ENCODE peak calls at places on chromosomes 16 and 17, in five cellular contexts. One of them, this sample, is unnamed.

GRCh38 chr16:11682655-11683096 is 14.4 kb downstream of the SNN start:
- DNase-seq in lung: no peak
- DNase-seq in AG04450: peak; percentile 83
- DNase-seq in NT2/D1: no peak
- DNase-seq in suprapubic skin: no peak
- DNase-seq in this sample: no peak

GRCh38 chr16:46620265-46621005 is 744 bp downstream of the SHCBP1 start:
- DNase-seq in lung: no peak
- DNase-seq in AG04450: no peak
- DNase-seq in NT2/D1: peak; percentile 9
- DNase-seq in suprapubic skin: no peak
- DNase-seq in this sample: no peak

GRCh38 chr16:68353366-68353765 is 42.5 kb downstream of the PRMT7 start:
- DNase-seq in lung: no peak
- DNase-seq in AG04450: no peak
- DNase-seq in NT2/D1: no peak
- DNase-seq in suprapubic skin: no peak
- DNase-seq in this sample: no peak

GRCh38 chr16:14302399-14303181 is 231.5 kb downstream of the MRTFB start:
- DNase-seq in lung: no peak
- DNase-seq in AG04450: no peak
- DNase-seq in NT2/D1: no peak
- DNase-seq in suprapubic skin: no peak
- DNase-seq in this sample: peak; percentile 91

GRCh38 chr17:31508310-31509094 is 117.0 kb downstream of the RAB11FIP4 start:
- DNase-seq in lung: no peak
- DNase-seq in AG04450: no peak
- DNase-seq in NT2/D1: no peak
- DNase-seq in suprapubic skin: no peak
- DNase-seq in this sample: peak; percentile 58

GRCh38 chr17:7496470-7497227 is 12.5 kb downstream of the POLR2A start:
- DNase-seq in lung: no peak
- DNase-seq in AG04450: no peak
- DNase-seq in NT2/D1: no peak
- DNase-seq in suprapubic skin: no peak
- DNase-seq in this sample: no peak

GRCh38 chr17:36131436-36131835 is 27.8 kb downstream of the CCL4 start:
- DNase-seq in lung: no peak
- DNase-seq in AG04450: no peak
- DNase-seq in NT2/D1: no peak
- DNase-seq in suprapubic skin: no peak
- DNase-seq in this sample: no peak

GRCh38 chr17:68383443-68384321 is 73.6 kb downstream of the WIPI1 start:
- DNase-seq in lung: no peak
- DNase-seq in AG04450: peak; percentile 69
- DNase-seq in NT2/D1: no peak
- DNase-seq in suprapubic skin: peak; percentile 58
- DNase-seq in this sample: no peak

GRCh38 chr16:30054959-30055553 is 10.5 kb upstream of the ALDOA start:
- DNase-seq in lung: no peak
- DNase-seq in AG04450: no peak
- DNase-seq in NT2/D1: no peak
- DNase-seq in suprapubic skin: no peak
- DNase-seq in this sample: peak; percentile 90

GRCh38 chr16:21950782-21951521 is 2.2 kb upstream of the UQCRC2 start:
- DNase-seq in lung: no peak
- DNase-seq in AG04450: no peak
- DNase-seq in NT2/D1: no peak
- DNase-seq in suprapubic skin: no peak
- DNase-seq in this sample: no peak

GRCh38 chr17:7841309-7841621 is 7.2 kb downstream of the KDM6B start:
- DNase-seq in lung: no peak
- DNase-seq in AG04450: no peak
- DNase-seq in NT2/D1: no peak
- DNase-seq in suprapubic skin: no peak
- DNase-seq in this sample: peak; percentile 37

GRCh38 chr17:70668276-70668937 is 499.1 kb downstream of the KCNJ2 start:
- DNase-seq in lung: no peak
- DNase-seq in AG04450: no peak
- DNase-seq in NT2/D1: no peak
- DNase-seq in suprapubic skin: no peak
- DNase-seq in this sample: no peak

GRCh38 chr16:87186440-87186839 is 130.8 kb downstream of the C16orf95 start:
- DNase-seq in lung: no peak
- DNase-seq in AG04450: no peak
- DNase-seq in NT2/D1: no peak
- DNase-seq in suprapubic skin: no peak
- DNase-seq in this sample: peak; percentile 82

GRCh38 chr17:7750321-7750821 is 32.8 kb downstream of the DNAH2 start:
- DNase-seq in lung: no peak
- DNase-seq in AG04450: peak; percentile 55
- DNase-seq in NT2/D1: no peak
- DNase-seq in suprapubic skin: no peak
- DNase-seq in this sample: no peak

GRCh38 chr17:82241926-82242697 is 13.3 kb downstream of the SLC16A3 start:
- DNase-seq in lung: no peak
- DNase-seq in AG04450: no peak
- DNase-seq in NT2/D1: no peak
- DNase-seq in suprapubic skin: no peak
- DNase-seq in this sample: peak; percentile 56

GRCh38 chr16:50644730-50645129 is 36.4 kb downstream of the SNX20 start:
- DNase-seq in lung: no peak
- DNase-seq in AG04450: no peak
- DNase-seq in NT2/D1: no peak
- DNase-seq in suprapubic skin: no peak
- DNase-seq in this sample: peak; percentile 79

GRCh38 chr17:41340934-41341861 is 9.4 kb downstream of the KRT33A start:
- DNase-seq in lung: no peak
- DNase-seq in AG04450: no peak
- DNase-seq in NT2/D1: no peak
- DNase-seq in suprapubic skin: no peak
- DNase-seq in this sample: no peak

GRCh38 chr16:228917-229730 is at the start of gene LUC7L:
- DNase-seq in lung: peak; percentile 86
- DNase-seq in AG04450: peak; percentile 45
- DNase-seq in NT2/D1: peak; percentile 83
- DNase-seq in suprapubic skin: peak; percentile 93
- DNase-seq in this sample: peak; percentile 99

GRCh38 chr17:82960419-82961271 is 118.8 kb upstream of the METRNL start:
- DNase-seq in lung: no peak
- DNase-seq in AG04450: no peak
- DNase-seq in NT2/D1: no peak
- DNase-seq in suprapubic skin: peak; percentile 79
- DNase-seq in this sample: no peak

GRCh38 chr17:58343131-58343530 is 8.9 kb downstream of the SUPT4H1 start:
- DNase-seq in lung: no peak
- DNase-seq in AG04450: no peak
- DNase-seq in NT2/D1: no peak
- DNase-seq in suprapubic skin: no peak
- DNase-seq in this sample: no peak

GRCh38 chr16:82634955-82635610 is 8.3 kb downstream of the CDH13 start:
- DNase-seq in lung: no peak
- DNase-seq in AG04450: no peak
- DNase-seq in NT2/D1: no peak
- DNase-seq in suprapubic skin: no peak
- DNase-seq in this sample: no peak

GRCh38 chr17:65910836-65911235 is 281.1 kb downstream of the CEP112 start:
- DNase-seq in lung: no peak
- DNase-seq in AG04450: no peak
- DNase-seq in NT2/D1: no peak
- DNase-seq in suprapubic skin: no peak
- DNase-seq in this sample: no peak

GRCh38 chr17:61425682-61426481 is 26.2 kb downstream of the TBX2 start:
- DNase-seq in lung: no peak
- DNase-seq in AG04450: no peak
- DNase-seq in NT2/D1: no peak
- DNase-seq in suprapubic skin: no peak
- DNase-seq in this sample: peak; percentile 51

GRCh38 chr16:72657791-72658190 is 390.1 kb downstream of the ZFHX3 start:
- DNase-seq in lung: no peak
- DNase-seq in AG04450: no peak
- DNase-seq in NT2/D1: no peak
- DNase-seq in suprapubic skin: no peak
- DNase-seq in this sample: no peak

GRCh38 chr17:70661342-70662222 is 492.2 kb downstream of the KCNJ2 start:
- DNase-seq in lung: peak; percentile 39
- DNase-seq in AG04450: no peak
- DNase-seq in NT2/D1: no peak
- DNase-seq in suprapubic skin: no peak
- DNase-seq in this sample: no peak

GRCh38 chr16:89491974-89492687 is 1.8 kb upstream of the ANKRD11 start:
- DNase-seq in lung: no peak
- DNase-seq in AG04450: no peak
- DNase-seq in NT2/D1: no peak
- DNase-seq in suprapubic skin: no peak
- DNase-seq in this sample: peak; percentile 32

GRCh38 chr17:63838586-63839184 is 3.8 kb downstream of the SMARCD2 start:
- DNase-seq in lung: peak; percentile 90
- DNase-seq in AG04450: no peak
- DNase-seq in NT2/D1: no peak
- DNase-seq in suprapubic skin: peak; percentile 97
- DNase-seq in this sample: peak; percentile 57

GRCh38 chr17:74163836-74164235 is 39.6 kb upstream of the RPL38 start:
- DNase-seq in lung: no peak
- DNase-seq in AG04450: no peak
- DNase-seq in NT2/D1: no peak
- DNase-seq in suprapubic skin: peak; percentile 9
- DNase-seq in this sample: no peak

GRCh38 chr17:40416671-40417070 is 1.0 kb downstream of the TOP2A start:
- DNase-seq in lung: no peak
- DNase-seq in AG04450: no peak
- DNase-seq in NT2/D1: no peak
- DNase-seq in suprapubic skin: no peak
- DNase-seq in this sample: no peak

GRCh38 chr17:65230040-65230439 is 92.9 kb downstream of the RGS9 start:
- DNase-seq in lung: no peak
- DNase-seq in AG04450: no peak
- DNase-seq in NT2/D1: no peak
- DNase-seq in suprapubic skin: no peak
- DNase-seq in this sample: no peak

GRCh38 chr16:10667239-10667638 is 27.5 kb downstream of the TEKT5 start:
- DNase-seq in lung: no peak
- DNase-seq in AG04450: no peak
- DNase-seq in NT2/D1: no peak
- DNase-seq in suprapubic skin: no peak
- DNase-seq in this sample: no peak

GRCh38 chr16:66485361-66485760 is 58.3 kb downstream of the BEAN1 start:
- DNase-seq in lung: no peak
- DNase-seq in AG04450: no peak
- DNase-seq in NT2/D1: no peak
- DNase-seq in suprapubic skin: no peak
- DNase-seq in this sample: no peak

DNA sequence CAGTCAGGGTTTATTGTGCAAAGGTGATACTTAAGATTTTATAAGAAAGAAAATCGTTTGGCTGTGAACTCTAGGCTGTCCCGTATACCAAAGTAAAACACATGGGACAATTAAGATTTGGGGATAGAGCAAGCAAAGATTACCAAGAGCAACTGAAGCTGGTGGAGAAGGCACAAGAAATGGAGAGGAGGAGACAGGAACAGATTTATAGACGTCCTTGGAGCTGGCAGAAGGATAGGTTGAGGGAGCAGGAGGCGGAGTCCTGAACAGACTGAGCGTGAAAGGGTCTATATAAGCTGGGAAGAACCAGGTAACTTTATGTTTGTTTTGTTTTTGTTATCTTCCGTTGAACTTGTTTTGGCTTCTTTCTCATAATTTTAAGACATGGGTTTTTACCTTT is 3.8 kb downstream of the TNRC6C start:
- DNase-seq in lung: no peak
- DNase-seq in AG04450: no peak
- DNase-seq in NT2/D1: no peak
- DNase-seq in suprapubic skin: no peak
- DNase-seq in this sample: no peak
- H3K27me3 ChIP-seq in lung: no peaks in the 10 kb centered on the region
- H3K27me3 ChIP-seq in AG04450: peaks cover 4% of the 10 kb centered on the region
- H3K27me3 ChIP-seq in NT2/D1: peaks cover 23% of the 10 kb centered on the region
- H3K27me3 ChIP-seq in suprapubic skin: no peaks in the 10 kb centered on the region
- H3K27me3 ChIP-seq in this sample: peaks cover 15% of the 10 kb centered on the region

DNA sequence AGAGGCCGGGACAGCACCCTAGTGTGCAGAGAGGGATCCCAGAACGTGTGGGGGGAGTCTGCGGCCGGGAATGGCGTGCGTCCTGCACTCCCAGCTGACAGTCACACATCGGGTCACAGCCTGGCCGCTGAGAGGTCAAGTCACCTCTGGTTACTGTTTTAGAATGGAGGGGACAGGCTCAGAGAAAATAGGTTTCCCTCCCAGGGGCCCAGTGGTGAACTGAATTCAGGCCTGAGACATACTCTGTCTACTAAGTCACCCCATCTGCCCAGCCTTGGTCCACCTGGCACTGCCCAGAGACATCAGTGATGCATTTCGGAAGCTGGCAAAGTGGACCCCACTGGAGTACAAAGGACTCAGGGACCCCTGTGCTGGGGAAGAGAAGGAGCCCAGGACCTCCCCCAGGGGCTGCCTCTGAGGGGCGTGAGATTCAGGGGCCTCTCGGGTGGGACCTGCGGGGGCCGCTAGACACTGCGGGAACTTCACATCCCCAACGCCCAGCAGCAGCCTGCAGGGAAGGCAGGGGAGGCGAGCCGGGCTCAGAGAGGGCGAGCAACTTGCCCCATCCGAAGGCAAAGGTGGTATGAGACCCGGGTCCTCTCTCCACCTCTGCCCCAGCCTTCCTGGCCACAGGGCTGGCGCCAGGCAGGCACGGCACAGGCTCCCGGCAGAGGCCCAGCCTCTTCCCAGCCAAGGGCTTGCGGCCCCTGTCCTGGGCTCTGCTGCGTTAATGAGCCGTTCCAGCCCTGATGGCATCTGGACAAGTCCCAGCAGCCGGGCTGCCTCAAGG is 870 bp upstream of the HS3ST6 start:
- DNase-seq in lung: no peak
- DNase-seq in AG04450: no peak
- DNase-seq in NT2/D1: no peak
- DNase-seq in suprapubic skin: no peak
- DNase-seq in this sample: peak; percentile 69
- H3K27me3 ChIP-seq in lung: peaks cover 7% of the 10 kb centered on the region
- H3K27me3 ChIP-seq in AG04450: peaks cover 89% of the 10 kb centered on the region
- H3K27me3 ChIP-seq in NT2/D1: peaks cover 63% of the 10 kb centered on the region
- H3K27me3 ChIP-seq in suprapubic skin: peaks cover 82% of the 10 kb centered on the region
- H3K27me3 ChIP-seq in this sample: peaks cover 85% of the 10 kb centered on the region

GRCh38 chr16:1285669-1286491 is 23.6 kb upstream of the UBE2I start:
- DNase-seq in lung: no peak
- DNase-seq in AG04450: no peak
- DNase-seq in NT2/D1: no peak
- DNase-seq in suprapubic skin: no peak
- DNase-seq in this sample: peak; percentile 84
- H3K27me3 ChIP-seq in lung: peaks cover 5% of the 10 kb centered on the region
- H3K27me3 ChIP-seq in AG04450: peaks cover 60% of the 10 kb centered on the region
- H3K27me3 ChIP-seq in NT2/D1: peaks cover 65% of the 10 kb centered on the region
- H3K27me3 ChIP-seq in suprapubic skin: peaks cover 91% of the 10 kb centered on the region
- H3K27me3 ChIP-seq in this sample: peaks cover 14% of the 10 kb centered on the region

DNA sequence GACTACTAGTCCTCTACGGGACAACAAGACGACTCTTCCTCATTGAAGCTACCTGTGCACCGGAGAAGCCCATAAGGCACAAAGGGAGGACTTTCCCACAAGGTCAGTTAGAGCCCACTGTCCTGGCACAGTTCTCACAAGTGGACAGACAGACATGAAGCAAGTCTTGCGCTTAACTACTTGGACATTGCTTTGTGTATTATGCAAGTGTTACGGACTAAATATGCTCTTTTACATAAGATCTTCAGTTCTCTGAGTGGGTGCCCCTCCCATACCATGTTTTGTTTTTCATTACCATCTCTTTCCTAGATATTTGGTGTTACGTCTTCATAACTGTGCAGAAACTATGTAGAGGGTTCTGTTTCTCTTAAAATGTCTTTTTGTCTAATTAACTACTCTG is 18.1 kb downstream of the ANKRD40CL start:
- DNase-seq in lung: no peak
- DNase-seq in AG04450: no peak
- DNase-seq in NT2/D1: no peak
- DNase-seq in suprapubic skin: no peak
- DNase-seq in this sample: no peak
- H3K27me3 ChIP-seq in lung: no peaks in the 10 kb centered on the region
- H3K27me3 ChIP-seq in AG04450: no peaks in the 10 kb centered on the region
- H3K27me3 ChIP-seq in NT2/D1: no peaks in the 10 kb centered on the region
- H3K27me3 ChIP-seq in suprapubic skin: no peaks in the 10 kb centered on the region
- H3K27me3 ChIP-seq in this sample: no peaks in the 10 kb centered on the region